ENCODE peak calls at places on chromosomes 3 and 15, in six cellular contexts. One of them, this sample, is unnamed.

GRCh38 chr15:57427367-57427821 is 51.1 kb downstream of the CGNL1 start:
- DNase-seq in psoas muscle: peak; percentile 24
- DNase-seq in Karpas-422: no peak
- DNase-seq in hepatocyte: peak; percentile 48
- DNase-seq in ovary: peak; percentile 29
- DNase-seq in neural progenitor cell: peak; percentile 58
- DNase-seq in this sample: no peak

GRCh38 chr3:197371521-197372075 is 73.2 kb upstream of the DLG1 start:
- DNase-seq in neural progenitor cell: no peak
- DNase-seq in Karpas-422: no peak
- DNase-seq in ovary: no peak
- DNase-seq in hepatocyte: no peak
- DNase-seq in psoas muscle: no peak
- DNase-seq in this sample: no peak

GRCh38 chr15:69060041-69060481 is 45.6 kb downstream of the NOX5 start:
- DNase-seq in psoas muscle: peak; percentile 66
- DNase-seq in Karpas-422: no peak
- DNase-seq in ovary: no peak
- DNase-seq in neural progenitor cell: peak; percentile 40
- DNase-seq in hepatocyte: no peak
- DNase-seq in this sample: no peak

GRCh38 chr3:65814883-65815578 is 223.7 kb downstream of the MAGI1 start:
- DNase-seq in hepatocyte: no peak
- DNase-seq in neural progenitor cell: peak; percentile 33
- DNase-seq in psoas muscle: no peak
- DNase-seq in Karpas-422: no peak
- DNase-seq in ovary: no peak
- DNase-seq in this sample: no peak

GRCh38 chr3:52053307-52054304 is 2.8 kb downstream of the DUSP7 start:
- DNase-seq in hepatocyte: no peak
- DNase-seq in Karpas-422: peak; percentile 65
- DNase-seq in ovary: peak; percentile 44
- DNase-seq in psoas muscle: no peak
- DNase-seq in neural progenitor cell: peak; percentile 44
- DNase-seq in this sample: peak; percentile 57

GRCh38 chr15:97446138-97446537 is 514.4 kb upstream of the ARRDC4 start:
- DNase-seq in neural progenitor cell: peak; percentile 36
- DNase-seq in psoas muscle: no peak
- DNase-seq in ovary: no peak
- DNase-seq in Karpas-422: no peak
- DNase-seq in hepatocyte: peak; percentile 9
- DNase-seq in this sample: no peak

GRCh38 chr3:78322780-78323179 is 1282.9 kb downstream of the ROBO2 start:
- DNase-seq in neural progenitor cell: peak; percentile 53
- DNase-seq in psoas muscle: no peak
- DNase-seq in ovary: no peak
- DNase-seq in hepatocyte: no peak
- DNase-seq in Karpas-422: no peak
- DNase-seq in this sample: no peak

GRCh38 chr3:52679811-52680210 is 5.9 kb downstream of the PBRM1 start:
- DNase-seq in ovary: no peak
- DNase-seq in psoas muscle: no peak
- DNase-seq in hepatocyte: no peak
- DNase-seq in Karpas-422: no peak
- DNase-seq in neural progenitor cell: no peak
- DNase-seq in this sample: no peak

GRCh38 chr3:182925330-182925943 is 54.9 kb downstream of the DCUN1D1 start:
- DNase-seq in hepatocyte: no peak
- DNase-seq in neural progenitor cell: no peak
- DNase-seq in psoas muscle: peak; percentile 40
- DNase-seq in ovary: no peak
- DNase-seq in Karpas-422: no peak
- DNase-seq in this sample: no peak

GRCh38 chr3:101036213-101036618 is 43.0 kb upstream of the ABI3BP start:
- DNase-seq in ovary: no peak
- DNase-seq in neural progenitor cell: peak; percentile 15
- DNase-seq in Karpas-422: no peak
- DNase-seq in psoas muscle: peak; percentile 21
- DNase-seq in hepatocyte: peak; percentile 69
- DNase-seq in this sample: no peak

GRCh38 chr3:184761120-184761841 is 49.4 kb upstream of the MAGEF1 start:
- DNase-seq in neural progenitor cell: no peak
- DNase-seq in hepatocyte: no peak
- DNase-seq in ovary: peak; percentile 34
- DNase-seq in Karpas-422: peak; percentile 74
- DNase-seq in psoas muscle: no peak
- DNase-seq in this sample: no peak

GRCh38 chr3:193301441-193301840 is 60.4 kb downstream of the PLAAT1 start:
- DNase-seq in hepatocyte: no peak
- DNase-seq in Karpas-422: no peak
- DNase-seq in ovary: no peak
- DNase-seq in psoas muscle: no peak
- DNase-seq in neural progenitor cell: no peak
- DNase-seq in this sample: no peak

GRCh38 chr15:69825941-69826817 is 271.5 kb downstream of the TLE3 start:
- DNase-seq in hepatocyte: no peak
- DNase-seq in neural progenitor cell: peak; percentile 70
- DNase-seq in Karpas-422: no peak
- DNase-seq in ovary: no peak
- DNase-seq in psoas muscle: no peak
- DNase-seq in this sample: no peak

GRCh38 chr15:31374489-31374888 is 47.9 kb downstream of the KLF13 start:
- DNase-seq in ovary: no peak
- DNase-seq in Karpas-422: no peak
- DNase-seq in hepatocyte: no peak
- DNase-seq in psoas muscle: no peak
- DNase-seq in neural progenitor cell: no peak
- DNase-seq in this sample: no peak

DNA sequence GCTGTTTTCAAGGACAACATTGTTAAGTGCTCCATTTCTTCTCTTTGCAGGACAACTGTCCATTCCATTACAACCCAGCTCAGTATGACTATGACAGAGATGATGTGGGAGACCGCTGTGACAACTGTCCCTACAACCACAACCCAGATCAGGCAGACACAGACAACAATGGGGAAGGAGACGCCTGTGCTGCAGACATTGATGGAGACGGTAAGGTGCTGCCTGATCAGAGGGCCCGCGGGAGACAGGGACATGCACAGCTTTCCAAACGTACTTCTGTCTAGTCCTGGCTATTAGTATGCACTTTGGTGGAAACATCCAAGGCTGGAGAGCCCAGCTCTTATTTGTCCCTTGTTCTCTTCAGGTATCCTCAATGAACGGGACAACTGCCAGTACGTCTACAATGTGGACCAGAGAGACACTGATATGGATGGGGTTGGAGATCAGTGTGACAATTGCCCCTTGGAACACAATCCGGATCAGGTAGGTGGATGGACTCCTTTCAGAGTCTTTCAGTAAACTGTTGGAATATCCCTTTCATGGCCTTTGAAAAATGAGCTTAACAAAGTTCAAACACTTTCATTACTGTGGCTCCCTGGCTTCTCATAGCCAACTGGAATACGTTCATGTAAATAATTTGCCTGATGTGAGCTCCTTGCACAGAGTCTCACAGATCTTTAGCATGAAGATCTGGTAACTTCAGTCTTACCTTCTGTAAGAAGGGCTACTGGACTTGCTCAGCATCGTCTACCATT is 10.4 kb downstream of the THBS1 start:
- DNase-seq in ovary: no peak
- DNase-seq in psoas muscle: no peak
- DNase-seq in neural progenitor cell: no peak
- DNase-seq in Karpas-422: no peak
- DNase-seq in hepatocyte: no peak
- DNase-seq in this sample: no peak
- H3K36me3 ChIP-seq in ovary: no peaks in the 10 kb centered on the region
- H3K36me3 ChIP-seq in psoas muscle: no peaks in the 10 kb centered on the region
- H3K36me3 ChIP-seq in neural progenitor cell: no peaks in the 10 kb centered on the region
- H3K36me3 ChIP-seq in Karpas-422: no peaks in the 10 kb centered on the region
- H3K36me3 ChIP-seq in hepatocyte: no peaks in the 10 kb centered on the region
- H3K36me3 ChIP-seq in this sample: peaks cover 100% of the 10 kb centered on the region

DNA sequence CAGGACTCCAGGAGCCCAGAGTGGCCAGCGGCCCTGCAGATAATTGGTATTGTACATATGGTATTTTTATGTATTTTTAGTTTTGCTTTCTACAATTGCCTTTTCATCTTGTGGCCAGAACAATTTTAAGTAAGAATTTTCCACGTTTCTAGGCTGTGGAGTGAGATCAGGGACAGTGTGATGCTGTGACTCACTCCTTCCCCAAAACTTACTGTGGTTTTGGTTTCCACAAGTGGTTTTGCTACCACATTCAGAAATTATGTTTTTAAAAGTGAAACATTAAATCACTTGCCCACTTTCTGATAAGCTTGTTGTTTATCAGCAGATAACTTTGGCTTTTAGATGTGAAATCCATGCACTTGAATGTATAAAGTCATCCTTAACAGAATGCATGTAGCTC is 192.1 kb upstream of the THRB start:
- DNase-seq in ovary: no peak
- DNase-seq in Karpas-422: no peak
- DNase-seq in psoas muscle: no peak
- DNase-seq in neural progenitor cell: no peak
- DNase-seq in hepatocyte: no peak
- DNase-seq in this sample: no peak
- H3K4me1 ChIP-seq in ovary: no peaks in the 10 kb centered on the region
- H3K4me1 ChIP-seq in Karpas-422: no peaks in the 10 kb centered on the region
- H3K4me1 ChIP-seq in psoas muscle: peaks cover 23% of the 10 kb centered on the region
- H3K4me1 ChIP-seq in neural progenitor cell: peaks cover 10% of the 10 kb centered on the region
- H3K4me1 ChIP-seq in hepatocyte: peaks cover 28% of the 10 kb centered on the region
- H3K4me1 ChIP-seq in this sample: no peaks in the 10 kb centered on the region

GRCh38 chr15:28130651-28131050 is 31.5 kb upstream of the OCA2 start:
- DNase-seq in psoas muscle: no peak
- DNase-seq in neural progenitor cell: no peak
- DNase-seq in Karpas-422: no peak
- DNase-seq in hepatocyte: no peak
- DNase-seq in ovary: no peak
- DNase-seq in this sample: no peak

GRCh38 chr15:28131400-28131799 is 32.3 kb upstream of the OCA2 start:
- DNase-seq in Karpas-422: no peak
- DNase-seq in psoas muscle: no peak
- DNase-seq in hepatocyte: no peak
- DNase-seq in ovary: no peak
- DNase-seq in neural progenitor cell: no peak
- DNase-seq in this sample: no peak

GRCh38 chr15:28127036-28127435 is 27.9 kb upstream of the OCA2 start:
- DNase-seq in Karpas-422: no peak
- DNase-seq in neural progenitor cell: no peak
- DNase-seq in hepatocyte: no peak
- DNase-seq in ovary: no peak
- DNase-seq in psoas muscle: no peak
- DNase-seq in this sample: no peak

GRCh38 chr15:28128036-28128435 is 28.9 kb upstream of the OCA2 start:
- DNase-seq in ovary: no peak
- DNase-seq in psoas muscle: peak; percentile 41
- DNase-seq in neural progenitor cell: no peak
- DNase-seq in Karpas-422: peak; percentile 63
- DNase-seq in hepatocyte: no peak
- DNase-seq in this sample: peak; percentile 70

GRCh38 chr15:28129261-28129848 is 30.2 kb upstream of the OCA2 start:
- DNase-seq in psoas muscle: no peak
- DNase-seq in Karpas-422: no peak
- DNase-seq in hepatocyte: no peak
- DNase-seq in ovary: no peak
- DNase-seq in neural progenitor cell: no peak
- DNase-seq in this sample: no peak
- H3K36me3 ChIP-seq in psoas muscle: no peaks in the 10 kb centered on the region
- H3K36me3 ChIP-seq in Karpas-422: no peaks in the 10 kb centered on the region
- H3K36me3 ChIP-seq in hepatocyte: no peaks in the 10 kb centered on the region
- H3K36me3 ChIP-seq in ovary: no peaks in the 10 kb centered on the region
- H3K36me3 ChIP-seq in neural progenitor cell: peaks cover 3% of the 10 kb centered on the region
- H3K36me3 ChIP-seq in this sample: peaks cover 78% of the 10 kb centered on the region

DNA sequence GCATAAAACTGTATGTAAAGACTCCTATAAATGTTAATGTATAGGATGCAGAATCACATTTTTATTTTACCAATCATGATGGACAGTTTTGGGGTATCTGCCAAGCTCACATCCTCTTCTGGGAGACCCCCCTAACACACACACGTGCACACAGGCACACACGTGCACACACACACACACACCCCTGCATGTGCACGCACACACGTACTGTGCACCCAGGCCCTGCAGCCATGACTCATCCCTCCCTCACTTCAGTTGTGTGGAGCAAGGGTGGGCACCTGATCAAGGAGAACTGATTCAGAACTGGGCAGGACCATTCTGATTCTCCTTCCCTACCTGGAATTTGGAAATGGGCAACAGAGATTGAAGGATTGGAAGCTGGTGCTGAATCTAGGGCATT is 16.0 kb upstream of the MINDY4B start:
- DNase-seq in Karpas-422: no peak
- DNase-seq in hepatocyte: no peak
- DNase-seq in ovary: no peak
- DNase-seq in neural progenitor cell: no peak
- DNase-seq in psoas muscle: no peak
- DNase-seq in this sample: no peak
- H3K4me1 ChIP-seq in Karpas-422: peaks cover 9% of the 10 kb centered on the region
- H3K4me1 ChIP-seq in hepatocyte: no peaks in the 10 kb centered on the region
- H3K4me1 ChIP-seq in ovary: peaks cover 2% of the 10 kb centered on the region
- H3K4me1 ChIP-seq in neural progenitor cell: no peaks in the 10 kb centered on the region
- H3K4me1 ChIP-seq in psoas muscle: no peaks in the 10 kb centered on the region
- H3K4me1 ChIP-seq in this sample: no peaks in the 10 kb centered on the region

DNA sequence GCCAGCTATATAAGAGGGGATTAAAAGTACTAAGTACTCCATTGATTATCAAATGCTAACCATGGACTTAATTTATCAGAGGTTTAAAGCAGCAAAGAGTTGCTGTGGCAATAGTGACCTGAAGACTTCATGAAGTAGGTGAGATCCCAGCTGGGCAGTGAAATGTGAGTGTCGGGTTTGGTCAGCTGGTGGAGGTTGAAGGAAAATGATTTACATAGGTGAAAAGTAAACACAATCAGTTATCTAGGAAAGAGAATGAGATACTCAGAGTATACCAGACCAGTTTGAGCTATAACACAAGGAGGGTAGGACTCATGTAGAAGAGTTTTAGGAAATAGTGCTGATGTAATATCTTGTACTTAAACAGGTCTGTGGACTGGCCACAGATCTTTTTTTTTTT is 16.5 kb upstream of the FBXO22 start:
- DNase-seq in neural progenitor cell: no peak
- DNase-seq in hepatocyte: peak; percentile 18
- DNase-seq in psoas muscle: no peak
- DNase-seq in ovary: no peak
- DNase-seq in Karpas-422: no peak
- DNase-seq in this sample: no peak
- H3K36me3 ChIP-seq in neural progenitor cell: no peaks in the 10 kb centered on the region
- H3K36me3 ChIP-seq in hepatocyte: no peaks in the 10 kb centered on the region
- H3K36me3 ChIP-seq in psoas muscle: no peaks in the 10 kb centered on the region
- H3K36me3 ChIP-seq in ovary: no peaks in the 10 kb centered on the region
- H3K36me3 ChIP-seq in Karpas-422: peaks cover 3% of the 10 kb centered on the region
- H3K36me3 ChIP-seq in this sample: peaks cover 20% of the 10 kb centered on the region

DNA sequence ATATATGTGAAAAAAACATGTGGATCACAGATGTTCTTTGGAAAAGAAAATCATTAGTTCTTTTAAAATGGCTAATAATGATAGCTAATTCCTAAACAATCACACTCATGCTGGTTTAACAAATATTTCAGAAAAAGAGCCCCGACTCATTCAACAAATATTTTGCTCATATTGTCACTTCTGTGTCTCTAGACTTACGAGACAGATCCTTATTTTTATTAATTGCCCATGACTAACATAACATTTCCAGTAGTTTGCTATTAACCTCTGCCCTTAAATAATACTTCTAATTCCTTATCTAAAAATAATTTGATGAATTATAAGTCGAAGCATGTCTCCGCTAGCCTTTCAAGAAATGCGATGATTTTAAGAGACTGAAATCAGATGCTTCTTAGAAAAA is 70.4 kb downstream of the SATB1 start:
- DNase-seq in neural progenitor cell: no peak
- DNase-seq in ovary: no peak
- DNase-seq in hepatocyte: no peak
- DNase-seq in psoas muscle: no peak
- DNase-seq in Karpas-422: no peak
- DNase-seq in this sample: no peak
- H3K4me1 ChIP-seq in neural progenitor cell: peaks cover 13% of the 10 kb centered on the region
- H3K4me1 ChIP-seq in ovary: no peaks in the 10 kb centered on the region
- H3K4me1 ChIP-seq in hepatocyte: peaks cover 4% of the 10 kb centered on the region
- H3K4me1 ChIP-seq in psoas muscle: no peaks in the 10 kb centered on the region
- H3K4me1 ChIP-seq in Karpas-422: no peaks in the 10 kb centered on the region
- H3K4me1 ChIP-seq in this sample: no peaks in the 10 kb centered on the region

This sample was measured in lower lobe of right lung.